ENCODE peak calls at places on chromosomes 4 and X, in ten cellular contexts. One of them, this sample, is unnamed.
A peak's percentile ranks its signal among the peaks of the same experiment; 100 is the strongest.

GRCh38 chrX:48937065-48937907 is 18.5 kb upstream of the PIM2 start:
- DNase-seq in MM.1S: peak; percentile 94
- DNase-seq in activated effector memory CD4-positive, alpha-beta T cell treated with Interleukin-2 at 50 U/mL for 16 hours: peak; percentile 86
- DNase-seq in non-pigmented ciliary epithelial cell: no peak
- DNase-seq in NCI-H2227 treated with DMSO at 0.1 percent for 48 hours: no peak
- DNase-seq in NCI-H2081: no peak
- DNase-seq in endothelial cell: no peak
- DNase-seq in caudate nucleus: no peak
- DNase-seq in effector CD4-positive, alpha-beta T cell: peak; percentile 80
- DNase-seq in fibroblast of pulmonary artery: peak; percentile 14
- DNase-seq in this sample: peak; percentile 88

GRCh38 chr4:2135083-2135482 is 76.0 kb downstream of the NAT8L start:
- DNase-seq in MM.1S: no peak
- DNase-seq in activated effector memory CD4-positive, alpha-beta T cell treated with Interleukin-2 at 50 U/mL for 16 hours: no peak
- DNase-seq in non-pigmented ciliary epithelial cell: peak; percentile 4
- DNase-seq in NCI-H2227 treated with DMSO at 0.1 percent for 48 hours: no peak
- DNase-seq in NCI-H2081: peak; percentile 42
- DNase-seq in endothelial cell: no peak
- DNase-seq in caudate nucleus: no peak
- DNase-seq in effector CD4-positive, alpha-beta T cell: no peak
- DNase-seq in fibroblast of pulmonary artery: peak; percentile 72
- DNase-seq in this sample: no peak

GRCh38 chr4:167883271-167883670 is 209.1 kb upstream of the ANXA10 start:
- DNase-seq in MM.1S: no peak
- DNase-seq in activated effector memory CD4-positive, alpha-beta T cell treated with Interleukin-2 at 50 U/mL for 16 hours: no peak
- DNase-seq in non-pigmented ciliary epithelial cell: no peak
- DNase-seq in NCI-H2227 treated with DMSO at 0.1 percent for 48 hours: no peak
- DNase-seq in NCI-H2081: no peak
- DNase-seq in endothelial cell: no peak
- DNase-seq in caudate nucleus: no peak
- DNase-seq in effector CD4-positive, alpha-beta T cell: no peak
- DNase-seq in fibroblast of pulmonary artery: no peak
- DNase-seq in this sample: no peak

GRCh38 chr4:48667148-48667547 is 112.9 kb downstream of the FRYL start:
- DNase-seq in MM.1S: no peak
- DNase-seq in activated effector memory CD4-positive, alpha-beta T cell treated with Interleukin-2 at 50 U/mL for 16 hours: no peak
- DNase-seq in non-pigmented ciliary epithelial cell: no peak
- DNase-seq in NCI-H2227 treated with DMSO at 0.1 percent for 48 hours: no peak
- DNase-seq in NCI-H2081: no peak
- DNase-seq in endothelial cell: no peak
- DNase-seq in caudate nucleus: no peak
- DNase-seq in effector CD4-positive, alpha-beta T cell: no peak
- DNase-seq in fibroblast of pulmonary artery: no peak
- DNase-seq in this sample: no peak

GRCh38 chrX:6024204-6024603 is 204.5 kb downstream of the NLGN4X start:
- DNase-seq in MM.1S: no peak
- DNase-seq in activated effector memory CD4-positive, alpha-beta T cell treated with Interleukin-2 at 50 U/mL for 16 hours: no peak
- DNase-seq in non-pigmented ciliary epithelial cell: peak; percentile 11
- DNase-seq in NCI-H2227 treated with DMSO at 0.1 percent for 48 hours: no peak
- DNase-seq in NCI-H2081: no peak
- DNase-seq in endothelial cell: no peak
- DNase-seq in caudate nucleus: no peak
- DNase-seq in effector CD4-positive, alpha-beta T cell: no peak
- DNase-seq in fibroblast of pulmonary artery: no peak
- DNase-seq in this sample: no peak

GRCh38 chr4:25884040-25884788 is 21.4 kb upstream of the SEL1L3 start:
- DNase-seq in MM.1S: no peak
- DNase-seq in activated effector memory CD4-positive, alpha-beta T cell treated with Interleukin-2 at 50 U/mL for 16 hours: no peak
- DNase-seq in non-pigmented ciliary epithelial cell: peak; percentile 49
- DNase-seq in NCI-H2227 treated with DMSO at 0.1 percent for 48 hours: no peak
- DNase-seq in NCI-H2081: no peak
- DNase-seq in endothelial cell: no peak
- DNase-seq in caudate nucleus: no peak
- DNase-seq in effector CD4-positive, alpha-beta T cell: no peak
- DNase-seq in fibroblast of pulmonary artery: peak; percentile 68
- DNase-seq in this sample: no peak

GRCh38 chr4:24856586-24856985 is 56.3 kb downstream of the CCDC149 start:
- DNase-seq in MM.1S: peak; percentile 47
- DNase-seq in activated effector memory CD4-positive, alpha-beta T cell treated with Interleukin-2 at 50 U/mL for 16 hours: no peak
- DNase-seq in non-pigmented ciliary epithelial cell: peak; percentile 79
- DNase-seq in NCI-H2227 treated with DMSO at 0.1 percent for 48 hours: no peak
- DNase-seq in NCI-H2081: no peak
- DNase-seq in endothelial cell: no peak
- DNase-seq in caudate nucleus: no peak
- DNase-seq in effector CD4-positive, alpha-beta T cell: no peak
- DNase-seq in fibroblast of pulmonary artery: peak; percentile 77
- DNase-seq in this sample: no peak

GRCh38 chr4:38241541-38241940 is 281.3 kb downstream of the PTTG2 start:
- DNase-seq in MM.1S: no peak
- DNase-seq in activated effector memory CD4-positive, alpha-beta T cell treated with Interleukin-2 at 50 U/mL for 16 hours: no peak
- DNase-seq in non-pigmented ciliary epithelial cell: no peak
- DNase-seq in NCI-H2227 treated with DMSO at 0.1 percent for 48 hours: no peak
- DNase-seq in NCI-H2081: no peak
- DNase-seq in endothelial cell: no peak
- DNase-seq in caudate nucleus: no peak
- DNase-seq in effector CD4-positive, alpha-beta T cell: no peak
- DNase-seq in fibroblast of pulmonary artery: no peak
- DNase-seq in this sample: no peak

GRCh38 chrX:17174671-17175070 is 200.3 kb upstream of the NHS start:
- DNase-seq in MM.1S: no peak
- DNase-seq in activated effector memory CD4-positive, alpha-beta T cell treated with Interleukin-2 at 50 U/mL for 16 hours: no peak
- DNase-seq in non-pigmented ciliary epithelial cell: no peak
- DNase-seq in NCI-H2227 treated with DMSO at 0.1 percent for 48 hours: no peak
- DNase-seq in NCI-H2081: no peak
- DNase-seq in endothelial cell: no peak
- DNase-seq in caudate nucleus: peak; percentile 3
- DNase-seq in effector CD4-positive, alpha-beta T cell: no peak
- DNase-seq in fibroblast of pulmonary artery: no peak
- DNase-seq in this sample: no peak

GRCh38 chr4:1492636-1493539 is 86.6 kb upstream of the NKX1-1 start:
- DNase-seq in MM.1S: no peak
- DNase-seq in activated effector memory CD4-positive, alpha-beta T cell treated with Interleukin-2 at 50 U/mL for 16 hours: no peak
- DNase-seq in non-pigmented ciliary epithelial cell: no peak
- DNase-seq in NCI-H2227 treated with DMSO at 0.1 percent for 48 hours: no peak
- DNase-seq in NCI-H2081: no peak
- DNase-seq in endothelial cell: no peak
- DNase-seq in caudate nucleus: no peak
- DNase-seq in effector CD4-positive, alpha-beta T cell: no peak
- DNase-seq in fibroblast of pulmonary artery: no peak
- DNase-seq in this sample: no peak

GRCh38 chrX:137031517-137032377 is 2.0 kb downstream of the GPR101 start:
- DNase-seq in MM.1S: peak; percentile 36
- DNase-seq in activated effector memory CD4-positive, alpha-beta T cell treated with Interleukin-2 at 50 U/mL for 16 hours: no peak
- DNase-seq in non-pigmented ciliary epithelial cell: peak; percentile 4
- DNase-seq in NCI-H2227 treated with DMSO at 0.1 percent for 48 hours: peak; percentile 57
- DNase-seq in NCI-H2081: peak; percentile 22
- DNase-seq in endothelial cell: peak; percentile 18
- DNase-seq in caudate nucleus: no peak
- DNase-seq in effector CD4-positive, alpha-beta T cell: peak; percentile 11
- DNase-seq in fibroblast of pulmonary artery: peak; percentile 53
- DNase-seq in this sample: no peak

GRCh38 chrX:63330681-63331080 is 20.5 kb downstream of the SPIN4 start:
- DNase-seq in MM.1S: no peak
- DNase-seq in activated effector memory CD4-positive, alpha-beta T cell treated with Interleukin-2 at 50 U/mL for 16 hours: no peak
- DNase-seq in non-pigmented ciliary epithelial cell: no peak
- DNase-seq in NCI-H2227 treated with DMSO at 0.1 percent for 48 hours: no peak
- DNase-seq in NCI-H2081: no peak
- DNase-seq in endothelial cell: no peak
- DNase-seq in caudate nucleus: no peak
- DNase-seq in effector CD4-positive, alpha-beta T cell: no peak
- DNase-seq in fibroblast of pulmonary artery: no peak
- DNase-seq in this sample: no peak

GRCh38 chr4:8379281-8379680 is 61.2 kb downstream of the ACOX3 start:
- DNase-seq in MM.1S: no peak
- DNase-seq in activated effector memory CD4-positive, alpha-beta T cell treated with Interleukin-2 at 50 U/mL for 16 hours: no peak
- DNase-seq in non-pigmented ciliary epithelial cell: no peak
- DNase-seq in NCI-H2227 treated with DMSO at 0.1 percent for 48 hours: no peak
- DNase-seq in NCI-H2081: no peak
- DNase-seq in endothelial cell: no peak
- DNase-seq in caudate nucleus: no peak
- DNase-seq in effector CD4-positive, alpha-beta T cell: no peak
- DNase-seq in fibroblast of pulmonary artery: no peak
- DNase-seq in this sample: no peak

GRCh38 chr4:6529021-6529420 is 46.0 kb upstream of the MAN2B2 start:
- DNase-seq in MM.1S: no peak
- DNase-seq in activated effector memory CD4-positive, alpha-beta T cell treated with Interleukin-2 at 50 U/mL for 16 hours: no peak
- DNase-seq in non-pigmented ciliary epithelial cell: no peak
- DNase-seq in NCI-H2227 treated with DMSO at 0.1 percent for 48 hours: no peak
- DNase-seq in NCI-H2081: no peak
- DNase-seq in endothelial cell: no peak
- DNase-seq in caudate nucleus: no peak
- DNase-seq in effector CD4-positive, alpha-beta T cell: no peak
- DNase-seq in fibroblast of pulmonary artery: no peak
- DNase-seq in this sample: no peak

GRCh38 chr4:171042989-171043524 is 770.1 kb upstream of the GALNTL6 start:
- DNase-seq in MM.1S: no peak
- DNase-seq in activated effector memory CD4-positive, alpha-beta T cell treated with Interleukin-2 at 50 U/mL for 16 hours: no peak
- DNase-seq in non-pigmented ciliary epithelial cell: no peak
- DNase-seq in NCI-H2227 treated with DMSO at 0.1 percent for 48 hours: no peak
- DNase-seq in NCI-H2081: no peak
- DNase-seq in endothelial cell: no peak
- DNase-seq in caudate nucleus: no peak
- DNase-seq in effector CD4-positive, alpha-beta T cell: no peak
- DNase-seq in fibroblast of pulmonary artery: no peak
- DNase-seq in this sample: no peak

GRCh38 chrX:39903937-39904336 is 193.8 kb downstream of the BCOR start:
- DNase-seq in MM.1S: no peak
- DNase-seq in activated effector memory CD4-positive, alpha-beta T cell treated with Interleukin-2 at 50 U/mL for 16 hours: no peak
- DNase-seq in non-pigmented ciliary epithelial cell: no peak
- DNase-seq in NCI-H2227 treated with DMSO at 0.1 percent for 48 hours: no peak
- DNase-seq in NCI-H2081: no peak
- DNase-seq in endothelial cell: no peak
- DNase-seq in caudate nucleus: no peak
- DNase-seq in effector CD4-positive, alpha-beta T cell: no peak
- DNase-seq in fibroblast of pulmonary artery: peak; percentile 28
- DNase-seq in this sample: no peak

GRCh38 chr4:106604319-106605051 is 235.9 kb upstream of the GIMD1 start:
- DNase-seq in MM.1S: no peak
- DNase-seq in activated effector memory CD4-positive, alpha-beta T cell treated with Interleukin-2 at 50 U/mL for 16 hours: no peak
- DNase-seq in non-pigmented ciliary epithelial cell: no peak
- DNase-seq in NCI-H2227 treated with DMSO at 0.1 percent for 48 hours: no peak
- DNase-seq in NCI-H2081: no peak
- DNase-seq in endothelial cell: no peak
- DNase-seq in caudate nucleus: no peak
- DNase-seq in effector CD4-positive, alpha-beta T cell: no peak
- DNase-seq in fibroblast of pulmonary artery: no peak
- DNase-seq in this sample: no peak

GRCh38 chr4:9944431-9945425 is 76.6 kb downstream of the SLC2A9 start:
- DNase-seq in MM.1S: no peak
- DNase-seq in activated effector memory CD4-positive, alpha-beta T cell treated with Interleukin-2 at 50 U/mL for 16 hours: no peak
- DNase-seq in non-pigmented ciliary epithelial cell: no peak
- DNase-seq in NCI-H2227 treated with DMSO at 0.1 percent for 48 hours: no peak
- DNase-seq in NCI-H2081: no peak
- DNase-seq in endothelial cell: no peak
- DNase-seq in caudate nucleus: no peak
- DNase-seq in effector CD4-positive, alpha-beta T cell: no peak
- DNase-seq in fibroblast of pulmonary artery: no peak
- DNase-seq in this sample: no peak

This sample was measured in naive thymus-derived CD4-positive, alpha-beta T cell.